ENCODE peak calls at places on chromosomes 16 and 17, in seven cellular contexts. X is astrocyte of the cerebellum; E is activated CD4-positive, alpha-beta T cell treated with anti-CD3 and anti-CD28 coated beads, Interleukin-2, amount 50 U/mL, for 24 hours; P is anterior cingulate cortex; T is T47D; K is activated T-cell treated with anti-CD3 and anti-CD28 coated beads for 48 hours; O is naive thymus-derived CD8-positive, alpha-beta T cell. Q is an unnamed sample.

GRCh38 chr16:56684926-56685590 is 2.8 kb downstream of the MT1X start:
- DNase-seq in X (no peak), E (no peak), P (no peak), T (no peak), K (no peak), O (no peak), Q (no peak)

GRCh38 chr16:22141746-22142145 is 20.6 kb upstream of the SDR42E2 start:
- DNase-seq in X (no peak), E (no peak), P (no peak), T (no peak), K (no peak), O (no peak), Q (no peak)

GRCh38 chr17:11896199-11896598 is 101.1 kb downstream of the ZNF18 start:
- DNase-seq in X (no peak), E (no peak), P (no peak), T (no peak), K (no peak), O (no peak), Q (no peak)

GRCh38 chr17:75502072-75502745 is 13.1 kb downstream of the CASKIN2 start:
- DNase-seq in X (no peak), E (no peak), P (no peak), T (no peak), K (no peak), O (no peak), Q (no peak)

GRCh38 chr17:1422907-1423306 is 22.9 kb upstream of the YWHAE start:
- DNase-seq in X (peak), E (no peak), P (no peak), T (no peak), K (no peak), O (no peak), Q (no peak)

GRCh38 chr17:80750263-80750662 is 205.6 kb downstream of the RPTOR start:
- DNase-seq in X (no peak), E (no peak), P (no peak), T (no peak), K (no peak), O (no peak), Q (no peak)

GRCh38 chr17:13996758-13997157 is 72.5 kb upstream of the COX10 start:
- DNase-seq in X (no peak), E (no peak), P (no peak), T (no peak), K (no peak), O (no peak), Q (no peak)

GRCh38 chr17:55672585-55673501 is 49.8 kb downstream of the TMEM100 start:
- DNase-seq in X (no peak), E (no peak), P (no peak), T (no peak), K (no peak), O (no peak), Q (no peak)

GRCh38 chr17:34721326-34721725 is 141.9 kb downstream of the TMEM132E start:
- DNase-seq in X (no peak), E (no peak), P (no peak), T (no peak), K (no peak), O (no peak), Q (no peak)

GRCh38 chr16:68802190-68802589 is 41.1 kb upstream of the TANGO6 start:
- DNase-seq in X (no peak), E (no peak), P (no peak), T (no peak), K (no peak), O (no peak), Q (no peak)

GRCh38 chr17:39530513-39530912 is 69.2 kb downstream of the CDK12 start:
- DNase-seq in X (no peak), E (no peak), P (no peak), T (no peak), K (no peak), O (no peak), Q (no peak)

GRCh38 chr17:3983945-3984484 is 19.8 kb upstream of the ATP2A3 start:
- DNase-seq in X (no peak), E (no peak), P (no peak), T (no peak), K (no peak), O (no peak), Q (no peak)

GRCh38 chr17:2412561-2413021 is 11.7 kb upstream of the MNT start:
- DNase-seq in X (no peak), E (no peak), P (peak), T (no peak), K (no peak), O (no peak), Q (no peak)

GRCh38 chr16:89705006-89705405 is 3.5 kb upstream of the SPATA2L start:
- DNase-seq in X (no peak), E (no peak), P (no peak), T (no peak), K (no peak), O (no peak), Q (no peak)

GRCh38 chr17:68197997-68198930 is 49.6 kb upstream of the AMZ2 start:
- DNase-seq in X (no peak), E (no peak), P (no peak), T (peak), K (no peak), O (no peak), Q (no peak)

GRCh38 chr17:75838410-75838809 is 5.8 kb downstream of the UNC13D start:
- DNase-seq in X (no peak), E (no peak), P (no peak), T (no peak), K (no peak), O (no peak), Q (no peak)

GRCh38 chr16:68478526-68479249 is 30.4 kb upstream of the SMPD3 start:
- DNase-seq in X (no peak), E (no peak), P (no peak), T (no peak), K (no peak), O (no peak), Q (no peak)

GRCh38 chr16:17591655-17592405 is 121.1 kb upstream of the XYLT1 start:
- DNase-seq in X (no peak), E (no peak), P (no peak), T (no peak), K (no peak), O (no peak), Q (no peak)

GRCh38 chr16:3115561-3115960 is 3.2 kb downstream of the ZNF205 start:
- DNase-seq in X (no peak), E (no peak), P (no peak), T (no peak), K (no peak), O (no peak), Q (no peak)

GRCh38 chr16:3651461-3652372 is 2.8 kb upstream of the DNASE1 start:
- DNase-seq in X (no peak), E (no peak), P (no peak), T (no peak), K (no peak), O (no peak), Q (no peak)

GRCh38 chr17:66476014-66476413 is 173.6 kb downstream of the PRKCA start:
- DNase-seq in X (no peak), E (no peak), P (no peak), T (no peak), K (no peak), O (no peak), Q (no peak)

GRCh38 chr17:75937652-75938051 is 3.2 kb downstream of the FBF1 start:
- DNase-seq in X (no peak), E (no peak), P (no peak), T (no peak), K (no peak), O (no peak), Q (no peak)

GRCh38 chr17:35871415-35871814 is 2.7 kb upstream of the HEATR9 start:
- DNase-seq in X (no peak), E (no peak), P (no peak), T (no peak), K (no peak), O (no peak), Q (no peak)

GRCh38 chr17:5638596-5638995 is 54.3 kb upstream of the NLRP1 start:
- DNase-seq in X (no peak), E (no peak), P (no peak), T (no peak), K (no peak), O (no peak), Q (no peak)

GRCh38 chr16:12062343-12063003 is 85.9 kb downstream of the SNX29 start:
- DNase-seq in X (no peak), E (no peak), P (no peak), T (no peak), K (no peak), O (no peak), Q (no peak)

GRCh38 chr17:10789694-10790271 is 14.1 kb downstream of the TMEM238L start:
- DNase-seq in X (no peak), E (no peak), P (no peak), T (no peak), K (no peak), O (no peak), Q (peak)

GRCh38 chr16:17830651-17831050 is 359.9 kb upstream of the XYLT1 start:
- DNase-seq in X (no peak), E (no peak), P (no peak), T (no peak), K (no peak), O (no peak), Q (no peak)

GRCh38 chr16:75027520-75028300 is 28.9 kb downstream of the ZNRF1 start:
- DNase-seq in X (no peak), E (no peak), P (no peak), T (no peak), K (no peak), O (no peak), Q (no peak)

GRCh38 chr16:6081320-6081976 is 983.9 kb upstream of the EEF2KMT start:
- DNase-seq in X (peak), E (no peak), P (peak), T (peak), K (peak), O (no peak), Q (peak)

GRCh38 chr17:68849673-68850260 is 105.4 kb downstream of the ABCA8 start:
- DNase-seq in X (no peak), E (no peak), P (no peak), T (no peak), K (no peak), O (no peak), Q (no peak)

GRCh38 chr16:2019500-2019899 is at the start of gene NPW:
- DNase-seq in X (no peak), E (no peak), P (no peak), T (no peak), K (peak), O (no peak), Q (no peak)